ENCODE peak calls at places on chromosomes 11 and 22, in seven cellular contexts. R is mucosa of descending colon; I is activated CD4-positive, alpha-beta T cell treated with anti-CD3 and anti-CD28 coated beads, Interleukin-2, amount 50 U/mL, for 48 hours; W is uterus; T is amniotic stem cell; V is fibroblast of lung; D is caudate nucleus. U is an unnamed sample.

GRCh38 chr22:27656970-27657369 is 144.6 kb downstream of the MN1 start:
- DNase-seq in T (no peak), V (no peak), I (no peak), W (no peak), R (no peak), D (no peak), U (no peak)

GRCh38 chr22:22884888-22885840 is 2.5 kb upstream of the IGLL5 start:
- DNase-seq in W (no peak), T (no peak), V (no peak), I (peak), R (no peak), D (no peak), U (no peak)

GRCh38 chr22:24585461-24585860 is 7.4 kb downstream of the LRRC75B start:
- DNase-seq in R (no peak), T (no peak), I (no peak), D (no peak), W (no peak), V (no peak), U (no peak)

GRCh38 chr11:8671242-8671641 is 11.2 kb downstream of the TRIM66 start:
- DNase-seq in R (no peak), W (peak), D (peak), I (no peak), V (peak), T (peak), U (peak)

GRCh38 chr11:111582881-111583280 is 19.4 kb upstream of the SIK2 start:
- DNase-seq in V (peak), I (no peak), T (no peak), R (no peak), D (no peak), W (no peak), U (no peak)

GRCh38 chr11:37502202-37502601 is 904.2 kb upstream of the RAG2 start:
- DNase-seq in D (no peak), W (no peak), I (no peak), T (no peak), R (no peak), V (peak), U (no peak)

GRCh38 chr11:79440451-79441158 is at the start of gene TENM4:
- DNase-seq in T (no peak), W (peak), D (peak), I (no peak), V (peak), R (peak), U (peak)

GRCh38 chr11:13596601-13597000 is 71.9 kb upstream of the FAR1 start:
- DNase-seq in R (no peak), I (no peak), D (no peak), T (no peak), V (no peak), W (no peak), U (no peak)

GRCh38 chr22:36349726-36350125 is 38.0 kb downstream of the MYH9 start:
- DNase-seq in I (no peak), R (no peak), W (no peak), V (no peak), T (no peak), D (no peak), U (no peak)

GRCh38 chr22:40418366-40419201 is 48.2 kb downstream of the SGSM3 start:
- DNase-seq in D (peak), V (peak), W (no peak), T (no peak), I (no peak), R (no peak), U (no peak)

GRCh38 chr22:45896153-45896951 is 80.6 kb downstream of the WNT7B start:
- DNase-seq in I (no peak), D (no peak), R (peak), T (no peak), V (no peak), W (no peak), U (no peak)

GRCh38 chr11:90288207-90288821 is 65.5 kb upstream of the CHORDC1 start:
- DNase-seq in I (no peak), V (peak), W (no peak), R (no peak), D (no peak), T (no peak), U (no peak)

GRCh38 chr11:96222102-96222501 is 120.9 kb downstream of the MAML2 start:
- DNase-seq in R (no peak), T (no peak), V (no peak), W (no peak), I (no peak), D (no peak), U (no peak)